ENCODE peak calls at places on chromosomes 7 and 10, in four cellular contexts. A is NCI-H1105; M is effector CD4-positive, alpha-beta T cell; X is gastrocnemius medialis. I is an unnamed sample.

GRCh38 chr10:62005687-62006086 is 104.2 kb downstream of the ARID5B start:
- DNase-seq in A (no peak), M (no peak), X (no peak), I (no peak)

GRCh38 chr7:4174016-4174415 is 508.1 kb upstream of the FOXK1 start:
- DNase-seq in A (no peak), M (no peak), X (no peak), I (no peak)

GRCh38 chr7:7369134-7369533 is 166.5 kb downstream of the COL28A1 start:
- DNase-seq in A (no peak), M (no peak), X (no peak), I (no peak)

GRCh38 chr10:62545155-62545554 is 171.0 kb downstream of the ZNF365 start:
- DNase-seq in A (no peak), M (no peak), X (no peak), I (no peak)

GRCh38 chr7:70694909-70695803 is 436.8 kb upstream of the GALNT17 start:
- DNase-seq in A (no peak), M (no peak), X (no peak), I (no peak)

GRCh38 chr7:113078321-113078720 is 8.3 kb downstream of the GPR85 start:
- DNase-seq in A (no peak), M (no peak), X (no peak), I (no peak)

GRCh38 chr7:73969991-73970390 is 58.0 kb upstream of the ELN start:
- DNase-seq in A (no peak), M (no peak), X (no peak), I (no peak)

GRCh38 chr7:111083423-111083822 is 7.5 kb upstream of the LRRN3 start:
- DNase-seq in A (no peak), M (peak), X (no peak), I (no peak)

GRCh38 chr7:67484244-67484751 is 487.7 kb downstream of the TYW1 start:
- DNase-seq in A (peak), M (no peak), X (peak), I (no peak)

GRCh38 chr10:117170244-117170643 is 27.0 kb upstream of the KCNK18 start:
- DNase-seq in A (no peak), M (no peak), X (no peak), I (no peak)

GRCh38 chr7:134741901-134742635 is 37.4 kb upstream of the CALD1 start:
- DNase-seq in A (no peak), M (no peak), X (peak), I (no peak)

GRCh38 chr10:68492118-68492517 is 20.3 kb upstream of the DNA2 start:
- DNase-seq in A (no peak), M (no peak), X (no peak), I (no peak)

GRCh38 chr10:36538945-36539586 is 586.3 kb upstream of the ANKRD30A start:
- DNase-seq in A (no peak), M (no peak), X (no peak), I (no peak)

I was measured in effector memory CD4-positive, alpha-beta T cell.